ENCODE peak calls at places on chromosomes 11 and 22, in nine cellular contexts. T is PC-3, O is left lung, K is aorta, L is ascending aorta, P is neural progenitor cell, I is H1, E is spleen, C is IMR-90. X is an unnamed sample.

GRCh38 chr11:32891657-32892354 is 805 bp upstream of the QSER1 start:
- DNase-seq in T (peak; percentile 31), O (no peak), K (no peak), L (no peak), P (no peak), I (no peak), E (no peak), C (no peak), X (no peak)

GRCh38 chr11:89355649-89356048 is 135.5 kb downstream of the NOX4 start:
- DNase-seq in T (no peak), O (no peak), K (no peak), L (no peak), P (no peak), I (no peak), E (no peak), C (no peak), X (no peak)

GRCh38 chr22:35437038-35437437 is 37.1 kb downstream of the MCM5 start:
- DNase-seq in T (peak; percentile 32), O (no peak), K (no peak), L (no peak), P (no peak), I (peak; percentile 56), E (no peak), C (no peak), X (no peak)

GRCh38 chr11:17979770-17980371 is 33.0 kb downstream of the SERGEF start:
- DNase-seq in T (peak; percentile 61), O (no peak), K (no peak), L (no peak), P (peak; percentile 54), I (no peak), E (no peak), C (peak; percentile 5), X (peak; percentile 45)

GRCh38 chr11:95375881-95376280 is 144.9 kb upstream of the SESN3 start:
- DNase-seq in T (no peak), O (no peak), K (no peak), L (no peak), P (no peak), I (no peak), E (no peak), C (peak; percentile 43), X (no peak)

GRCh38 chr11:62504158-62504973 is 42.2 kb downstream of the AHNAK start:
- DNase-seq in T (no peak), O (peak; percentile 50), K (no peak), L (no peak), P (peak; percentile 33), I (no peak), E (no peak), C (no peak), X (no peak)

GRCh38 chr11:110776091-110776490 is 63.9 kb upstream of the ARHGAP20 start:
- DNase-seq in T (no peak), O (no peak), K (no peak), L (no peak), P (no peak), I (no peak), E (no peak), C (peak; percentile 15), X (no peak)

GRCh38 chr11:70630816-70631623 is 232.7 kb downstream of the CTTN start:
- DNase-seq in T (no peak), O (no peak), K (no peak), L (no peak), P (no peak), I (no peak), E (no peak), C (no peak), X (no peak)

GRCh38 chr11:68903288-68903630 is 373 bp downstream of the MRPL21 start:
- DNase-seq in T (no peak), O (no peak), K (no peak), L (no peak), P (peak; percentile 15), I (no peak), E (peak; percentile 44), C (no peak), X (no peak)

GRCh38 chr11:121249039-121249663 is 43.4 kb upstream of the SC5D start:
- DNase-seq in T (peak; percentile 72), O (no peak), K (no peak), L (no peak), P (peak; percentile 51), I (no peak), E (no peak), C (peak; percentile 48), X (peak; percentile 51)

GRCh38 chr11:121557348-121557747 is 104.6 kb upstream of the SORL1-AS1 start:
- DNase-seq in T (peak; percentile 40), O (no peak), K (no peak), L (no peak), P (no peak), I (no peak), E (no peak), C (peak; percentile 32), X (no peak)

GRCh38 chr22:28442264-28442950 is 237.2 kb downstream of the TTC28 start:
- DNase-seq in T (no peak), O (peak; percentile 84), K (peak; percentile 89), L (no peak), P (peak; percentile 91), I (peak; percentile 69), E (peak; percentile 90), C (peak; percentile 69), X (peak; percentile 83)

GRCh38 chr11:45927332-45927683 is 4.9 kb downstream of the LARGE2 start:
- DNase-seq in T (no peak), O (no peak), K (peak; percentile 62), L (no peak), P (no peak), I (no peak), E (peak; percentile 78), C (no peak), X (no peak)

GRCh38 chr11:69474736-69475135 is 6.7 kb upstream of the LINC01488 start:
- DNase-seq in T (no peak), O (no peak), K (peak; percentile 45), L (no peak), P (no peak), I (no peak), E (peak; percentile 51), C (no peak), X (no peak)

GRCh38 chr22:30414525-30415047 is 11.0 kb upstream of the MTFP1 start:
- DNase-seq in T (no peak), O (no peak), K (no peak), L (no peak), P (no peak), I (no peak), E (no peak), C (no peak), X (no peak)
- H3K4me3 ChIP-seq in T (no peak overlapping the region), O (no peak overlapping the region), K (no peak overlapping the region), L (no peak overlapping the region), P (no peak overlapping the region), I (no peak overlapping the region), E (no peak overlapping the region), C (no peak overlapping the region), X (no peak overlapping the region)

GRCh38 chr11:9754041-9754471 is 90.2 kb downstream of the SWAP70 start:
- DNase-seq in T (no peak), O (no peak), K (no peak), L (no peak), P (no peak), I (no peak), E (no peak), C (no peak), X (no peak)
- H3K27ac ChIP-seq in T (no peak overlapping the region), O (no peak overlapping the region), K (no peak overlapping the region), L (peak overlapping the region; percentile 39), P (no peak overlapping the region), I (no peak overlapping the region), E (peak overlapping the region; percentile 9), C (peak overlapping the region; percentile 67), X (no peak overlapping the region)

GRCh38 chr22:23847991-23848864 is 9.4 kb upstream of the DERL3 start:
- DNase-seq in T (no peak), O (no peak), K (no peak), L (no peak), P (peak; percentile 73), I (no peak), E (peak; percentile 71), C (no peak), X (no peak)

GRCh38 chr22:23847310-23847920 is 8.6 kb upstream of the DERL3 start:
- DNase-seq in T (no peak), O (no peak), K (no peak), L (no peak), P (no peak), I (no peak), E (no peak), C (no peak), X (no peak)

GRCh38 chr22:23850136-23850611 is 7.5 kb upstream of the SLC2A11 start:
- DNase-seq in T (no peak), O (no peak), K (no peak), L (no peak), P (no peak), I (no peak), E (peak; percentile 69), C (no peak), X (peak; percentile 43)

GRCh38 chr22:23845661-23846469 is 7.1 kb upstream of the DERL3 start:
- DNase-seq in T (no peak), O (no peak), K (no peak), L (no peak), P (no peak), I (no peak), E (peak; percentile 73), C (no peak), X (no peak)

DNA sequence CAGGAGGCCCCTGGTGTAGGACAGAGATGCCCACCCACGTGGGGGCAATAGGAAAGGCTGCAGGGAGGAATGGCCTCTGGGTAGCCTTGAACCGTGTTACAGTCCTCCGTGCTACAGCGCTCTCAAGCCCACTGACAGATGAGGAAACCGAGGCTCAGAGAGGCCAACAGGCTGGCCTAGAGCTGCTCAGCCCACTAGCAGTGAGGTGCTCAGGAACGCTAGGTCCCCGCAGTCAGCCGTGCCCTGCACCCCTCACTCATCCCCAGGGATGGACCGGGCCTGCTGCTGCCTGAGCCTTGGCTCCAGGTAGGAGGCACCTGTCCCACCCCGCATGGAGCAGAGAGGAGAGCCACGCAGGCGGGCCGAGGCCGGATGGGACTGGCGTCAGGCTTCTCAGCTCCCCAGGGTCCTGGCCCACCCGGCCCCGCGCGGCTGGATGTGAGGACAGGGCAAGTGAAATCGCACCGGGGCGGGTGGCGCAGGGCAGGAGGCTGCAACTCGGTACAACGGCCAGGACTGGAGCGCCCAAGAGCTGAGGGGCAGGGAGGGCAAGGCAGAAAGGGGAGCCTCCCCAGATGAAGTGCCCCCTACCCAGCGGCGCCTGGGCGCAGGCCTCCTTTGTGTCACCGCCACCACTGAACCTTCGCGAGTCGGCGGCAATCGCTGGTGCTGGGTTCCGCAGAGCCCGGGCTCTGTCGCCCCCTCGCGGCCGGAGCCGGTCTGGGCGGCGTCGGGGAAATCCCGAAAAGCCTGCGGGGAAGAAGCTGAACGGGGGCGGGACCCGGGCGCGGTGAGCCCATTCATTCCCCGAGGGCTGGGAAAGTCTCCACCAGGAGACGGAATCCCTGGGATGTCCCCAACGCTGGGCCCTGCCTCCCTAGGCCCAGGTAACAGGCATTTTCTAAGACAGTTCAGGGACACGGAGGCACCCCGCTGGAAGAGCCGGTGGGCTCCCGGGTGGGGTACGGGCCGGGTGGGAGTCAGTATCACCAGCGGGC is 8.4 kb upstream of the SLC2A11 start:
- DNase-seq in T (peak; percentile 79), O (peak; percentile 81), K (peak; percentile 96), L (no peak), P (peak; percentile 93), I (peak; percentile 61), E (peak; percentile 97), C (peak; percentile 51), X (peak; percentile 69)
- H3K4me3 ChIP-seq in T (no peak overlapping the region), O (no peak overlapping the region), K (no peak overlapping the region), L (peak overlapping the region; percentile 12), P (no peak overlapping the region), I (no peak overlapping the region), E (peak overlapping the region; percentile 16), C (no peak overlapping the region), X (peak overlapping the region; percentile 27)

DNA sequence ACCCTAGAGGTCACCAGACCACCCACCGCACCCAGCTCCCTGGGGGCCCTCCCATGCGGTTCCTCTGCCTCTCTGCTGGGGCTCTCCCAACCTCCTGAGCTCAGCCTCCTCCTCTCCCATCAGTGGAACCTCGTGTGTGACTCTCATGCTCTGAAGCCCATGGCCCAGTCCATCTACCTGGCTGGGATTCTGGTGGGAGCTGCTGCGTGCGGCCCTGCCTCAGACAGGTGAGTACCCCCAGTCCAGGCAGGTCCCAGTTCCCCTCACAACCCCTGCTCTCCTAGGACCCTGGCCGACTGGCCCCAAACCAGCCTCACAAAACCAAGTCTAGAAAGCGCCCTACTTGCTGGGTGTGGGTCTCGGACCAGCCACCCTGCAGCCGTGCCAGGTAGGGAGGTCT is 1.6 kb downstream of the SLC22A12 start:
- DNase-seq in T (no peak), O (no peak), K (peak; percentile 59), L (no peak), P (no peak), I (no peak), E (peak; percentile 57), C (no peak), X (no peak)
- H3K27ac ChIP-seq in T (no peak overlapping the region), O (no peak overlapping the region), K (no peak overlapping the region), L (no peak overlapping the region), P (no peak overlapping the region), I (no peak overlapping the region), E (no peak overlapping the region), C (no peak overlapping the region), X (no peak overlapping the region)

X was measured in small intestine.